ENCODE peak calls at places on chromosomes 13 and 19, in five cellular contexts. A is HepG2, I is SK-N-SH, H is K562, B is GM12878. U is an unnamed sample.

GRCh38 chr19:16259385-16260159 is 61.9 kb downstream of the AP1M1 start:
- DNase-seq in A (no peak), I (no peak), H (no peak), B (peak), U (no peak)

GRCh38 chr19:3515891-3516422 is 9.8 kb downstream of the FZR1 start:
- DNase-seq in A (no peak), I (no peak), H (no peak), B (no peak), U (no peak)

GRCh38 chr13:26219726-26220125 is 2.4 kb downstream of the RNF6 start:
- DNase-seq in A (no peak), I (no peak), H (no peak), B (no peak), U (no peak)

GRCh38 chr19:31258211-31259052 is 90.8 kb downstream of the TSHZ3 start:
- DNase-seq in A (no peak), I (peak), H (no peak), B (no peak), U (no peak)

GRCh38 chr13:25977216-25977615 is 74.6 kb downstream of the SHISA2 start:
- DNase-seq in A (no peak), I (no peak), H (no peak), B (no peak), U (no peak)

GRCh38 chr19:39307822-39308530 is 11.8 kb downstream of the IFNL1 start:
- DNase-seq in A (no peak), I (no peak), H (peak), B (no peak), U (no peak)

GRCh38 chr13:24842533-24843278 is 78.7 kb downstream of the RNF17 start:
- DNase-seq in A (no peak), I (no peak), H (no peak), B (no peak), U (no peak)

GRCh38 chr13:111531505-111531904 is 211.1 kb downstream of the TEX29 start:
- DNase-seq in A (no peak), I (no peak), H (no peak), B (no peak), U (peak)

GRCh38 chr13:70941454-70941853 is 833.2 kb upstream of the KLHL1 start:
- DNase-seq in A (peak), I (no peak), H (no peak), B (no peak), U (no peak)

GRCh38 chr13:110010433-110011135 is 224.2 kb upstream of the IRS2 start:
- DNase-seq in A (no peak), I (no peak), H (no peak), B (no peak), U (no peak)

GRCh38 chr13:45615501-45616101 is at the start of gene ERICH6B:
- DNase-seq in A (no peak), I (no peak), H (no peak), B (no peak), U (no peak)

GRCh38 chr13:93797463-93797862 is 570.9 kb downstream of the GPC6 start:
- DNase-seq in A (no peak), I (no peak), H (no peak), B (no peak), U (no peak)

GRCh38 chr13:32650705-32651311 is 64.6 kb downstream of the PDS5B start:
- DNase-seq in A (peak), I (peak), H (peak), B (peak), U (peak)

GRCh38 chr13:80341098-80341701 is at the start of gene SPRY2:
- DNase-seq in A (peak), I (peak), H (peak), B (no peak), U (peak)

GRCh38 chr19:35992902-35993765 is 1.9 kb upstream of the SDHAF1 start:
- DNase-seq in A (no peak), I (no peak), H (no peak), B (no peak), U (no peak)

GRCh38 chr19:55909801-55910200 is 22.3 kb downstream of the NLRP13 start:
- DNase-seq in A (no peak), I (no peak), H (no peak), B (no peak), U (no peak)

GRCh38 chr19:23665651-23666410 is 21.2 kb downstream of the ZNF675 start:
- DNase-seq in A (no peak), I (no peak), H (no peak), B (no peak), U (no peak)

GRCh38 chr13:109764474-109765292 is 21.7 kb downstream of the IRS2 start:
- DNase-seq in A (no peak), I (peak), H (no peak), B (no peak), U (no peak)

GRCh38 chr13:69485991-69486592 is 621.5 kb upstream of the ATXN8OS start:
- DNase-seq in A (no peak), I (no peak), H (no peak), B (no peak), U (no peak)

GRCh38 chr13:48727252-48728011 is 73.7 kb downstream of the CYSLTR2 start:
- DNase-seq in A (no peak), I (no peak), H (no peak), B (no peak), U (peak)

GRCh38 chr13:25378528-25378927 is 6.8 kb downstream of the ATP8A2 start:
- DNase-seq in A (no peak), I (no peak), H (no peak), B (no peak), U (no peak)

GRCh38 chr13:20942938-20943518 is 40.5 kb upstream of the XPO4 start:
- DNase-seq in A (no peak), I (no peak), H (no peak), B (no peak), U (no peak)

GRCh38 chr19:32165750-32166149 is 179.7 kb upstream of the ZNF507 start:
- DNase-seq in A (no peak), I (no peak), H (no peak), B (no peak), U (no peak)

GRCh38 chr19:35715981-35716734 is 1.6 kb upstream of the KMT2B start:
- DNase-seq in A (peak), I (peak), H (peak), B (no peak), U (peak)

GRCh38 chr13:102651392-102651791 is 43.5 kb downstream of the METTL21C start:
- DNase-seq in A (no peak), I (no peak), H (no peak), B (no peak), U (no peak)

GRCh38 chr19:10566658-10567410 is 1.0 kb upstream of the KRI1 start:
- DNase-seq in A (no peak), I (no peak), H (no peak), B (peak), U (no peak)

GRCh38 chr19:56193981-56194380 is 3.6 kb downstream of the ZSCAN5B start:
- DNase-seq in A (no peak), I (no peak), H (no peak), B (no peak), U (no peak)

GRCh38 chr13:85825454-85825853 is 26.2 kb upstream of the SLITRK6 start:
- DNase-seq in A (no peak), I (no peak), H (no peak), B (no peak), U (no peak)

GRCh38 chr19:56348289-56348877 is 33.7 kb upstream of the ZSCAN5A start:
- DNase-seq in A (no peak), I (peak), H (no peak), B (no peak), U (no peak)

GRCh38 chr13:40756042-40756441 is 14.9 kb downstream of the MRPS31 start:
- DNase-seq in A (no peak), I (no peak), H (no peak), B (no peak), U (no peak)

GRCh38 chr13:71861769-71862168 is 5.2 kb downstream of the DACH1 start:
- DNase-seq in A (no peak), I (no peak), H (no peak), B (no peak), U (no peak)

GRCh38 chr19:3135961-3136683 is at the start of gene GNA15:
- DNase-seq in A (no peak), I (no peak), H (no peak), B (no peak), U (no peak)

GRCh38 chr13:73450583-73450982 is 391.8 kb downstream of the KLF5 start:
- DNase-seq in A (no peak), I (no peak), H (no peak), B (no peak), U (no peak)

GRCh38 chr19:58555369-58555885 is 522 bp upstream of the CHMP2A start:
- DNase-seq in A (no peak), I (no peak), H (no peak), B (no peak), U (no peak)

GRCh38 chr13:32838985-32839384 is 177.2 kb upstream of the KL start:
- DNase-seq in A (peak), I (no peak), H (no peak), B (no peak), U (no peak)

GRCh38 chr13:35791191-35791902 is 314.9 kb upstream of the MAB21L1 start:
- DNase-seq in A (no peak), I (no peak), H (no peak), B (no peak), U (no peak)

GRCh38 chr19:49019242-49019932 is 2.5 kb upstream of the LHB start:
- DNase-seq in A (peak), I (peak), H (peak), B (no peak), U (peak)

GRCh38 chr13:107324416-107325204 is 756.7 kb upstream of the ARGLU1 start:
- DNase-seq in A (no peak), I (no peak), H (no peak), B (no peak), U (no peak)

GRCh38 chr13:107331359-107331758 is 763.4 kb upstream of the ARGLU1 start:
- DNase-seq in A (no peak), I (no peak), H (no peak), B (no peak), U (no peak)

GRCh38 chr13:107329991-107330390 is 762.1 kb upstream of the ARGLU1 start:
- DNase-seq in A (no peak), I (no peak), H (no peak), B (no peak), U (no peak)
- TF ChIP-seq FOXM1 in A (no peak), I (no peak), H (no peak), B (no peak), U (no peak)

DNA sequence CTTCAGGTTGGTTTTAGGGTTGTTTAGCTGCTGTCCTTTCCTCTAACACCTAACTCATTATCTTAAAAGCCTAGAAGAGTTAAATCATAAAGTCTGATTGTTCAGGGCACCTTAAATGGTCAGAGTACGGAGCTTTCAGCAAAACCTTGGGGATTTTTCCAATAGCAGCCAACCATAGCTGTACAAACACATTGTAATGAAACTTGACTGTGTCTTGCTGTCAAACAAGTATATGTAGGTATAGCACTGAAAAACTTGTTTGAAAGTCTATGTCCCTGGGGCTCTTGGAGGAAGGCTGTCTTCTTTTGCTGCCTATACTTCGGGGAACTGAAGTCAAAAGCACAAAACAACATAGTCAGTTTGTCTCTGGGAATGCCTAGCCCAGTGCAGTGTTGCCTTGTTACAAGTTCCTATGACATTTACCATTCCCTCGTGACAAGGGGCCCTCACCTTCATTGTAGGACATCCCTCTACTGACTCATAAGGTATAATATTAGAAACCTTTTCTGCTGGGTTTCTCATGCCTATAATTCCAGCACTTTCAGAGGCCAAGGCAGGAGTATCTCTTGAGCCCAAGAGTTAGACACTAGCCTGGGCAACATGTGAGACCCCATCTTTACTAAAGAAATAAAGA is 474.5 kb upstream of the NBEA start:
- DNase-seq in A (no peak), I (no peak), H (no peak), B (no peak), U (no peak)
- TF ChIP-seq FOXM1 in A (no peak), I (no peak), H (no peak), B (no peak), U (no peak)

DNA sequence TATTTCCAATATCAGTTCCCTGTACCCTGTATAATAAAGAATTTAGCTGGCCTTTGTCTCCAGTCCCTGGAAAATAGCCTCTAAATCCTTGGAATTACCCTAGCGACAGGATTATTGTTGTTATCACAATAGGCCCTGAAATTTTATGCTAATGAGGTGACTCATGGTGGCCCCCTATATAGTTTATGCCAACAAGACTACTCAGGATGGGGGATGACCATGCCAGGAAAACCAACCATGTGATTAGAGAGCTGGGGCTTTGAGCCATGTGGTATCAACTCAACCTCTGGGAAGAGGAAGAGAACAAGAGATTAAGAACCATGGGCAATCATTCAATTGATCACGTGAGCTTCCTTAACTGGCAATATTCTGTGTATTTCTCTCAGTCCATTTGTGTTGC is 72.6 kb downstream of the KATNAL1 start:
- DNase-seq in A (no peak), I (no peak), H (no peak), B (no peak), U (no peak)
- TF ChIP-seq FOXM1 in A (no peak), I (no peak), H (no peak), B (no peak), U (no peak)

GRCh38 chr19:41321600-41322270 is 11.8 kb downstream of the CCDC97 start:
- DNase-seq in A (peak), I (peak), H (peak), B (no peak), U (peak)
- TF ChIP-seq FOXM1 in A (no peak), I (no peak), H (no peak), B (no peak), U (no peak)

DNA sequence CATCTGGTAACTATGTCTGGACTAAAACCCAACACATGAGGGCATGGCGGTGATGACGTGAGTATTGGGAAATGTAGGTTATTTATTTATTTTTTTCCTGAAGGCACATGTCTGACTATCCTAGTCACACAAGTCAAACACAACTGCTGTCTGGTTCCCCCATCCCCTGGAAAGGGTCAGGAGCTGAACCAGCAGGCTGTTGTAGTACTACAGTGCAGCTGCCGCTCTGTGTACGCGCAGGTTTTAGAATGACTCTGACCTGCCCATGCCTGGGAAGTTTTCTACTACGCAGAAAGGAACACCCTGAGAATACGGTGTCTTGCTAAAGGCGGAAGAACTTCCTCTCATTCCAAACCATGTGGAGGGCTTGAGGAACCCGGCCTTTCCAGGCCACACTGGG is 1.2 kb downstream of the SLC7A1 start:
- DNase-seq in A (peak), I (peak), H (no peak), B (peak), U (peak)
- TF ChIP-seq FOXM1 in A (no peak), I (no peak), H (no peak), B (no peak), U (no peak)

GRCh38 chr19:19745496-19746285 is 12.8 kb upstream of the ZNF14 start:
- DNase-seq in A (no peak), I (peak), H (no peak), B (no peak), U (peak)
- TF ChIP-seq FOXM1 in A (no peak), I (no peak), H (no peak), B (no peak), U (no peak)

U was measured in HEK293T.